ENCODE peak calls at places on chromosomes 4 and X, in eight cellular contexts. S, H, M, D, I, N, F and P are unnamed samples.

GRCh38 chrX:15215366-15215765 is 54.5 kb downstream of the ASB9 start:
- DNase-seq in H (no peak), M (no peak), S (no peak), I (no peak), D (no peak), N (no peak), F (no peak), P (no peak)

GRCh38 chr4:173301518-173302201 is 32.5 kb downstream of the HMGB2 start:
- DNase-seq in M (peak; percentile 38), H (peak; percentile 3), I (no peak), S (peak; percentile 51), D (peak; percentile 18), F (peak; percentile 55), N (peak; percentile 63), P (peak; percentile 40)

GRCh38 chrX:71650333-71650969 is 16.9 kb upstream of the LOC101059915 start:
- DNase-seq in M (no peak), I (no peak), H (no peak), N (no peak), D (no peak), F (peak; percentile 58), S (no peak), P (no peak)

GRCh38 chrX:126580877-126581276 is 28.3 kb upstream of the DCAF12L1 start:
- DNase-seq in S (no peak), M (no peak), I (no peak), N (no peak), D (no peak), F (no peak), H (no peak), P (no peak)

GRCh38 chrX:48914593-48915493 is 3.4 kb upstream of the SLC35A2 start:
- DNase-seq in N (no peak), M (no peak), D (no peak), H (no peak), S (no peak), F (no peak), I (no peak), P (no peak)

GRCh38 chr4:156495836-156496235 is 475.8 kb downstream of the PDGFC start:
- DNase-seq in S (no peak), F (no peak), I (peak; percentile 2), N (no peak), H (no peak), D (no peak), M (no peak), P (no peak)

GRCh38 chr4:113738251-113738650 is 23.3 kb downstream of the CAMK2D start:
- DNase-seq in H (no peak), D (no peak), I (peak; percentile 36), N (no peak), M (no peak), F (no peak), S (peak; percentile 84), P (peak; percentile 68)

GRCh38 chr4:20281453-20281852 is 29.7 kb downstream of the SLIT2 start:
- DNase-seq in F (no peak), M (peak; percentile 6), H (no peak), N (peak; percentile 27), I (no peak), D (no peak), S (no peak), P (no peak)

GRCh38 chrX:123909498-123909897 is 49.6 kb downstream of the XIAP start:
- DNase-seq in H (no peak), N (no peak), I (no peak), D (no peak), M (no peak), S (no peak), F (no peak), P (no peak)

GRCh38 chrX:123454712-123455431 is 270.8 kb downstream of the GRIA3 start:
- DNase-seq in D (peak; percentile 6), H (no peak), N (no peak), F (peak; percentile 62), M (no peak), S (no peak), I (no peak), P (peak; percentile 8)

GRCh38 chr4:85825937-85826678 is 351.2 kb downstream of the ARHGAP24 start:
- DNase-seq in F (peak; percentile 67), I (no peak), N (peak; percentile 75), S (peak; percentile 80), D (no peak), M (peak; percentile 58), H (no peak), P (peak; percentile 66)

GRCh38 chr4:26133840-26134239 is 187.0 kb upstream of the RBPJ start:
- DNase-seq in H (no peak), S (no peak), N (no peak), F (no peak), M (no peak), I (no peak), D (no peak), P (no peak)

GRCh38 chr4:10673817-10674369 is 10.7 kb downstream of the CLNK start:
- DNase-seq in S (no peak), D (no peak), F (peak; percentile 89), N (no peak), H (no peak), M (no peak), I (no peak), P (no peak)

GRCh38 chr4:10667651-10668341 is 16.8 kb downstream of the CLNK start:
- DNase-seq in H (no peak), I (no peak), M (peak; percentile 21), N (no peak), F (no peak), S (no peak), D (no peak), P (no peak)

GRCh38 chr4:10670346-10670745 is 14.2 kb downstream of the CLNK start:
- DNase-seq in I (no peak), M (no peak), H (no peak), D (no peak), F (no peak), N (no peak), S (no peak), P (no peak)

GRCh38 chr4:10671750-10672149 is 12.8 kb downstream of the CLNK start:
- DNase-seq in S (no peak), F (peak; percentile 19), D (no peak), N (no peak), M (no peak), H (no peak), I (no peak), P (no peak)

DNA sequence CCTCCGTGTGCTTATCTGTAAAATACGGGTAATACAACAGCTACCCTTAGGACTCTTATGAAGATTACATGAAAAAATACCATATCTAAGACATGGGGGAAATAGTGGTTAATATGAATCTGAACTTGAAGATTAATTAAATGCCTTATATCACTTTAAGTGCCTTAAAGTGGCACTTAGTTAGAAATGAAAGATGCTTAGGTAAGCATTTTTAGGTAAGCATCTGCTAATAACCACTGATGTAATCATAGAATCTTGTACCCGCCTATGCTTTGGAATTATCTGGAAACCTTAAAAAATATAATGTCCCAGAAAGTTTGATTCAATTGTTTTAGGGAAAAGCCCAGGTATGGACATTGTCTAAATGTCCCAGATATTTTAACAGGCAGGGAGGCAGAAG is 12.2 kb downstream of the CLNK start:
- DNase-seq in D (no peak), N (no peak), F (no peak), S (no peak), H (no peak), M (no peak), I (no peak), P (no peak)
- H3K27me3 ChIP-seq in D (no peaks in the 10 kb centered on the region), N (no peaks in the 10 kb centered on the region), F (no peaks in the 10 kb centered on the region), S (peaks cover 7% of the 10 kb centered on the region), H (no peaks in the 10 kb centered on the region), M (no peaks in the 10 kb centered on the region), I (no peaks in the 10 kb centered on the region), P (peaks cover 40% of the 10 kb centered on the region)

DNA sequence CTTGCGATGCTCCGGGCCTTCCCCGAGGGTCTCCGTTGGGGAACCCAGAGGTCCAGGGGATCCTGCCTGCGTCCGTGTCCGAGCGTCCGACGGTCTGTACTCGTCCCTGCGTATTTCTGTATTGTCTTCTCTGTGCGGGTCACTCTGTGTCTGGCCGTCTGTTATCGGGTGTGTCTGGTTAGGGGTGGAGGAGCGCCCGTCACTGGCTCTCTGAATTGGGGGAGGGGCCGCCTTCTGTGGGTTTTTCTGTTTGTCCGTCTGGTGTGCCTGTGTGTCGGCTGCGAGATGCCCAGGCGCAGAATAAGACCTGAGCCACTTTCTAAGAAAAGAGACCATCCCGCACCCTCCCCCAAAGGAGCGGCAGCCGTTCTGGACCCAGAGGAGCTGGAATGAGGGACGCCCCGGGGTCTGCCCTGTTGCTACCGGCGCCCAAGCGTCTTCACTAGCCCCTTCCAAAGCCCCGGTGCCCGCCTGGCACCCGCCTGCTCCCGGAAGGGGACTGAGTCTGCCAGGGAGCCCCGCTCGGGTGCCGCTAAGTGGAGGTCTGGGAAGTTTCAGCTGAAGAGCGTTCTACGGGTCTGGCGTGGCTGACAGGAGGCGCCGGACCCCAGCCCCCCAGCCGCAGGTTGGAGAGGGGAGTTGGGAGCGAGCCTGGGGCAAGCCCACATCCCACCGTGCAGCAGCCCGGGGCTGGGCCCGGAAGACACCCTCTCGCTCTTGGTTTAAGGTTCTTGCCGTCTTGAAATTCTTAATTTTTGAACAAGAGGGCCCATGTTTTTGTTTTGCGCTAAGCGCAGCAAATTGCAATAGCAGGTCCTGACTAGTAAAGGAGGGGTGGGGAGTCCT is 1.0 kb upstream of the OTOP1 start:
- DNase-seq in N (peak; percentile 35), S (no peak), I (no peak), D (no peak), H (no peak), M (no peak), F (no peak), P (no peak)
- TF ChIP-seq EZH2 in N (peak; percentile 60), S (peak; percentile 96), I (peak; percentile 87), D (no peak), H (no peak), M (peak; percentile 91), F (no peak), P (peak; percentile 92)

DNA sequence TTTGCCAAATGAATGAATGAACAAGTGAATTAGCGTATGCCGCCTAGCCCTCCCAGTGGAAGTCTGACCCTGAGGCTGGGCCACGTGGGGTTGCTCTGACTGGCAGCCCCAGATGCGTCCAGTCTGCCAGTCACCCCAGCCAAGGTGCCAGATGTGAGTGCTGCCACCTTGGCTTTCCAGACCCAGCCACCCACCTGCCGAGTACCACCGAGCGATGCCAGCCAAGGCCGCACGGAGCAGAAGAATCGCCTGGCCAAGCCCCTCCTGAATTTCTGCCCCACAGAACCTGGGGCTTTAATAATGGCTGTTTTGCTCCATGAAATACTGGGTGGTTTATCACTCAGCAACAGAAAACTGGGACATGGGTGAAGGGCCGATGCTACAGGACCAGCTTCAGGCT is 59.3 kb downstream of the ADRA2C start:
- DNase-seq in N (no peak), H (no peak), M (no peak), S (no peak), D (no peak), I (no peak), F (no peak), P (no peak)
- H3K27me3 ChIP-seq in N (no peaks in the 10 kb centered on the region), H (no peaks in the 10 kb centered on the region), M (no peaks in the 10 kb centered on the region), S (no peaks in the 10 kb centered on the region), D (peaks cover 93% of the 10 kb centered on the region), I (no peaks in the 10 kb centered on the region), F (peaks cover 100% of the 10 kb centered on the region), P (peaks cover 12% of the 10 kb centered on the region)

DNA sequence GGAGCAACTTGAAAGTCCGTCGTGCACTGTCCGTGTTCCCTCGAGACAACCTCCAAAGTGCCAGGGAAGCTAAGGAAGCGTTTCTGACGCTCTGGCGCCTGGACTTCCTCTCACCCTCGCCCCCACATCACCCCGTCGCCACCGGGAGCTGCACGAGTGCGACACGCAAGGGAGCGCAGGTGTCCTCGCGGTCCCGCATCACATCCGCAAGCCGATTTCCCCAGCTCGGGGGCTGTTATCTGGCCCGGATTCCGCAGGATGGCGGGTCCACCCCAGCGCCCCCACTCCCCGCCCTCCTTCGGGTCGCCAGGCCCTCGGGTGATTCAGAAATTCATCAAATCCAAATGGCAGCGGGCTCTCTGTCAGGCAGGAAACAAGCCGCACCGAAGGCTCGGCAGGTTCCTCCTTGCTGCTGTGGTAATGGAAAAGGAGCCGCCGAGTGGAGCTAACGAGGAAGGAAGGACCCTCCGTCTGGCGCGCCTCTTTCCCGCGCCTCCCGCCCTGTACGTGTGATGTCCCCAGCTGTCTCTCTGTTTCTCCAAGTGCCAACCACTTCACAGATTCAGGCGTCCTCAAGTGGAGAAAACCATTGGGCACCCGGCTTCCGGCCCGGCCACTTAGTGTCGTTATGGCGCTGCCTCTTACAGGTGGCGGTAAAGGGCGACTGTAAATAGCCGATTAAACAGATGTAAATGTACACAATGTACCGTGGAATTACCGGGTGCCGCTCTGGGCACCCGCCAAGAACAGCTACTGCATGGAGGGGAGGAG is 901 bp upstream of the SETD7 start:
- DNase-seq in H (no peak), D (no peak), I (peak; percentile 37), F (peak; percentile 81), S (peak; percentile 45), N (peak; percentile 69), M (peak; percentile 66), P (peak; percentile 63)
- TF ChIP-seq EZH2 in H (no peak), D (peak; percentile 30), I (no peak), F (no peak), S (no peak), N (peak; percentile 73), M (peak; percentile 94), P (no peak)